ENCODE peak calls at places on chromosomes 4 and X, in seven cellular contexts. C is astrocyte, Q is fibroblast of lung, A is neural progenitor cell, F is GM23248, Y is PC-9, U is endothelial cell of umbilical vein. D is an unnamed sample.

GRCh38 chrX:10755477-10756334 is 135.3 kb upstream of the MID1 start:
- DNase-seq in F (peak), Q (peak), Y (peak), A (peak), C (peak), U (peak), D (no peak)

GRCh38 chr4:121189811-121190210 is 25.7 kb upstream of the TNIP3 start:
- DNase-seq in A (no peak), Y (no peak), Q (no peak), F (no peak), U (no peak), C (no peak), D (no peak)

GRCh38 chrX:46547857-46548256 is 2.6 kb upstream of the ZNF674 start:
- DNase-seq in U (peak), Q (peak), Y (peak), C (peak), F (peak), A (no peak), D (peak)

GRCh38 chr4:148415500-148415899 is 26.7 kb downstream of the NR3C2 start:
- DNase-seq in U (peak), Y (no peak), Q (peak), C (no peak), F (peak), A (peak), D (no peak)

GRCh38 chrX:150167482-150168324 is 195.4 kb upstream of the MAMLD1 start:
- DNase-seq in F (no peak), Y (no peak), C (no peak), U (no peak), Q (no peak), A (no peak), D (no peak)

GRCh38 chr4:601612-602558 is 23.5 kb upstream of the PDE6B start:
- DNase-seq in A (no peak), F (no peak), Y (no peak), Q (no peak), U (no peak), C (no peak), D (no peak)

GRCh38 chrX:116732214-116732613 is 269.4 kb upstream of the CT83 start:
- DNase-seq in U (no peak), C (no peak), Q (no peak), F (no peak), A (no peak), Y (no peak), D (no peak)

GRCh38 chrX:24838624-24839023 is 144.9 kb downstream of the POLA1 start:
- DNase-seq in C (peak), A (peak), Q (peak), F (peak), U (peak), Y (peak), D (peak)

GRCh38 chrX:30039768-30040167 is 175.6 kb upstream of the MAGEB2 start:
- DNase-seq in C (peak), U (no peak), A (no peak), F (no peak), Q (peak), Y (no peak), D (no peak)

GRCh38 chr4:153248641-153249198 is 44.5 kb downstream of the TRIM2 start:
- DNase-seq in C (no peak), Q (no peak), F (no peak), Y (peak), A (no peak), U (no peak), D (no peak)

GRCh38 chrX:152926279-152926678 is 28.4 kb downstream of the ZNF185 start:
- DNase-seq in F (peak), A (peak), Q (peak), U (peak), C (peak), Y (peak), D (peak)

GRCh38 chrX:10119399-10119990 is 37.3 kb upstream of the CLCN4 start:
- DNase-seq in C (peak), F (peak), A (peak), Y (peak), Q (peak), U (peak), D (peak)

GRCh38 chr4:52869196-52869595 is 7.1 kb downstream of the RASL11B start:
- DNase-seq in U (no peak), A (no peak), Y (no peak), Q (peak), F (peak), C (no peak), D (no peak)

GRCh38 chr4:166165829-166166420 is 292.9 kb downstream of the TLL1 start:
- DNase-seq in U (peak), Q (peak), C (peak), Y (peak), A (peak), F (peak), D (peak)

GRCh38 chr4:163554870-163555465 is 60.5 kb downstream of the TMA16 start:
- DNase-seq in F (peak), A (no peak), U (peak), Y (no peak), C (no peak), Q (no peak), D (peak)

GRCh38 chr4:15702941-15703403 is at the start of gene BST1:
- DNase-seq in U (peak), F (peak), A (peak), Y (no peak), Q (peak), C (peak), D (peak)
- H2AFZ ChIP-seq in U (peak), F (peak), A (no peak), Y (no peak), Q (peak), C (peak), D (peak)

GRCh38 chr4:13403833-13404232 is 80.3 kb downstream of the RAB28 start:
- DNase-seq in C (no peak), U (no peak), Y (no peak), F (peak), A (no peak), Q (no peak), D (no peak)
- H2AFZ ChIP-seq in C (no peak), U (no peak), Y (no peak), F (no peak), A (no peak), Q (no peak), D (no peak)

GRCh38 chr4:155722336-155722735 is 36.5 kb upstream of the GUCY1B1 start:
- DNase-seq in A (no peak), Q (no peak), C (no peak), Y (no peak), F (no peak), U (no peak), D (no peak)
- H2AFZ ChIP-seq in A (no peak), Q (no peak), C (no peak), Y (no peak), F (no peak), U (no peak), D (no peak)

GRCh38 chr4:77152421-77152820 is 4.6 kb upstream of the CCNG2 start:
- DNase-seq in A (peak), Q (no peak), U (no peak), Y (peak), C (no peak), F (peak), D (peak)

GRCh38 chr4:77153016-77153415 is 4.0 kb upstream of the CCNG2 start:
- DNase-seq in F (no peak), Q (no peak), C (no peak), U (no peak), A (no peak), Y (no peak), D (no peak)

GRCh38 chr4:77155631-77156345 is 1.2 kb upstream of the CCNG2 start:
- DNase-seq in F (no peak), Y (no peak), A (no peak), Q (no peak), U (no peak), C (no peak), D (no peak)

GRCh38 chr4:77154761-77155499 is 2.1 kb upstream of the CCNG2 start:
- DNase-seq in F (no peak), Y (no peak), C (no peak), U (no peak), Q (no peak), A (no peak), D (no peak)

GRCh38 chr4:77154074-77154473 is 2.9 kb upstream of the CCNG2 start:
- DNase-seq in Y (no peak), C (no peak), U (no peak), A (no peak), F (no peak), Q (no peak), D (peak)
- H2AFZ ChIP-seq in Y (no peak), C (no peak), U (no peak), A (no peak), F (no peak), Q (no peak), D (peak)

DNA sequence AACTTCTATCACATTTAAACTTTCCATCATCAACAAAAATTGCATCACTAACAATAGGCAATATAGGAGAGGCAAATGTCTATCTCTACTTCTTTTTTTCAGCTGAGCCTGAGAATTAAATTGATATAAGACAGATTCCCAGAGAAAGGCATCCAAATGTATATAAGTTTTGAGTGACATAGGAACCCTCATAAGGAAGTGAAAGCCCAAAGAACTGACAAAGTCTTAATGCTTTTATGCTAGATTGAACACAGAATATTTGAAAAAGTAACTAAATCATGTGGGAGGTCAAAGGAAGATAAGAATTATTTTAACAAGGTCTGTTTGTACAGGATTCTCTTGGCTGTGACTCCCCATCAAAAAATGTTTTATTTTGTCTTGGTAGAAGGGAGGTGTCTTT is 714.9 kb downstream of the GRXCR1 start:
- DNase-seq in Y (no peak), Q (no peak), C (no peak), U (no peak), A (no peak), F (no peak), D (no peak)
- H2AFZ ChIP-seq in Y (no peak), Q (no peak), C (no peak), U (no peak), A (no peak), F (no peak), D (peak)

D was measured in mammary epithelial cell.